ENCODE peak calls at places on chromosomes 3 and 15, in five cellular contexts. N, A, W, L and Z are unnamed samples.

GRCh38 chr15:81948751-81949150 is 97.1 kb downstream of the MEX3B start:
- DNase-seq in W (no peak), N (no peak), A (no peak), L (no peak), Z (no peak)

GRCh38 chr3:38475716-38476115 is 20.4 kb upstream of the EXOG start:
- DNase-seq in N (no peak), L (no peak), W (no peak), A (no peak), Z (no peak)

GRCh38 chr3:154818676-154819255 is 261.4 kb upstream of the MME start:
- DNase-seq in N (no peak), A (no peak), L (peak; percentile 33), W (no peak), Z (peak; percentile 36)

GRCh38 chr3:19891740-19892139 is 42.3 kb downstream of the EFHB start:
- DNase-seq in W (no peak), A (no peak), L (no peak), N (no peak), Z (peak; percentile 38)

GRCh38 chr3:182913889-182914288 is 66.4 kb downstream of the DCUN1D1 start:
- DNase-seq in L (no peak), W (no peak), N (no peak), A (no peak), Z (no peak)

GRCh38 chr3:194293546-194294198 is 57.5 kb downstream of the CPN2 start:
- DNase-seq in A (no peak), W (no peak), L (no peak), N (no peak), Z (no peak)

GRCh38 chr3:30277494-30277893 is 328.9 kb upstream of the TGFBR2 start:
- DNase-seq in W (no peak), A (no peak), L (no peak), N (no peak), Z (no peak)

GRCh38 chr15:32887090-32887489 is 169.3 kb downstream of the GREM1 start:
- DNase-seq in A (no peak), L (no peak), N (no peak), W (no peak), Z (peak; percentile 28)

GRCh38 chr3:47425959-47426358 is 45.1 kb downstream of the PTPN23 start:
- DNase-seq in A (no peak), L (no peak), W (no peak), N (no peak), Z (no peak)

GRCh38 chr15:40307421-40308165 is at the start of gene PLCB2:
- DNase-seq in N (no peak), W (no peak), L (no peak), A (peak; percentile 95), Z (no peak)

GRCh38 chr3:129723558-129724324 is 117.3 kb upstream of the PLXND1 start:
- DNase-seq in W (peak; percentile 62), L (peak; percentile 83), N (peak; percentile 52), A (no peak), Z (peak; percentile 82)

GRCh38 chr3:139284221-139284620 is 59.6 kb upstream of the MRPS22 start:
- DNase-seq in N (no peak), W (no peak), A (no peak), L (peak; percentile 35), Z (no peak)

GRCh38 chr3:8482960-8483665 is 18.5 kb upstream of the LMCD1 start:
- DNase-seq in N (peak; percentile 95), W (peak; percentile 96), L (peak; percentile 96), A (no peak), Z (peak; percentile 99)

GRCh38 chr15:25739687-25740121 is 123.4 kb downstream of the ATP10A start:
- DNase-seq in L (no peak), W (peak; percentile 49), A (peak; percentile 50), N (no peak), Z (peak; percentile 60)

GRCh38 chr3:183295211-183295610 is 42.2 kb downstream of the B3GNT5 start:
- DNase-seq in N (no peak), W (peak; percentile 90), A (no peak), L (peak; percentile 72), Z (peak; percentile 97)

GRCh38 chr3:187770224-187770623 is 25.0 kb upstream of the BCL6 start:
- DNase-seq in A (no peak), N (no peak), L (no peak), W (no peak), Z (no peak)

GRCh38 chr3:40616420-40616819 is 91.7 kb downstream of the ZNF621 start:
- DNase-seq in A (peak; percentile 24), W (no peak), L (no peak), N (no peak), Z (no peak)

GRCh38 chr3:134074001-134074789 is 44.5 kb upstream of the SLCO2A1 start:
- DNase-seq in L (no peak), W (no peak), A (no peak), N (no peak), Z (no peak)

GRCh38 chr3:150597646-150598045 is 5.5 kb upstream of the SELENOT start:
- DNase-seq in L (no peak), N (no peak), W (no peak), A (no peak), Z (no peak)

GRCh38 chr3:86973440-86973839 is 17.5 kb downstream of the VGLL3 start:
- DNase-seq in W (peak; percentile 91), A (no peak), N (no peak), L (no peak), Z (peak; percentile 98)

GRCh38 chr15:74872702-74873035 is 496 bp downstream of the SCAMP2 start:
- DNase-seq in W (no peak), L (no peak), N (no peak), A (no peak), Z (no peak)

GRCh38 chr3:116394365-116394764 is 50.9 kb downstream of the LSAMP start:
- DNase-seq in L (no peak), N (no peak), W (peak; percentile 47), A (no peak), Z (peak; percentile 58)

GRCh38 chr15:76393614-76394013 is 57.0 kb downstream of the ISL2 start:
- DNase-seq in N (no peak), W (peak; percentile 71), A (no peak), L (no peak), Z (no peak)

GRCh38 chr3:77039606-77040553 is at the start of gene ROBO2:
- DNase-seq in W (peak; percentile 22), A (peak; percentile 74), L (no peak), N (no peak), Z (peak; percentile 33)

DNA sequence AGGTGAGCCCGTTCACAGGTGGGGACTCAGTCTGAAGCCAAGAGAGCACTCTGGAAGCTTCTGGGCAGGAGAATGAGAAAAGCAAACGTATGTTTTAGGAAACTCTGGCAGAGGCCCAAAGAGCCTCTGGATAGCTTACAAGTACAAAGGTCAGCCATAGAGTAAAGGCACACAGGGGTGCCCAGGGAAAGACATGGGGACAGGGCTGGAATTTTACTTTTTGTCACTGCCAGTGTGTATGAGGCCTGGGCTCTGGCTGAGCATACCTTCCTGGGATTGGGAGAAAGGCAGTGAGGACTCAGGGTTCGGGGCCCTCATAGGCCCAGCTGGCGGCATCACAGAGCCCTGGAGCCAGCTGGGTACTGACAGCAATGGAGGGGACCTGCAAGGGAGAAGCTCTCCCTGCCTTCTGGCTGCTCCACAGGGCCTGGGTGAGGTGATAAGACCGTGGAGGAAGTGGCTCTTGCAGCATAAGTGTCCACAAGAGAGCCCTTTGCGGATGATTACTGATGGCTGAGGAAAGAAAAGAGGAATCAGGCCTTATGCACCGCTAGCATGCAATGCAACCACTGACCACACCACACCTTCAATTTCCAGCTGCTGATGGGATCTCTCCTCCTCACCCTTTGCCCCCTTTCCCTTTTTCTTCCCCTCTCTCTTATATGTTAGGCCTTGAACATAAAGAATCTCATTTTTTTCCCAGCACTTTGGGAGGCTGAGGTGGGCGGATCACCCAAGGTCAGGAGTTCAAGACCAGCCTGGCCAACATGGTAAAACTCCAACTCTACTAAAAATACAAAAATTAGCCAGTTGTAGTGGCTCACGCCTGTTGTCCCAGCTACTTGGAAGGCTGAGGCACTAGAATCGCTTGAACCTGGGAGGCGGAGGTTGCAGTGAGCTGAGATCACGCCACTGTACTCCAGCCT is 25.1 kb upstream of the BCL2L10 start:
- DNase-seq in A (no peak), N (no peak), L (no peak), W (no peak), Z (no peak)
- TF ChIP-seq CTCF in A (no peak), N (no peak), L (no peak), W (no peak), Z (no peak)

DNA sequence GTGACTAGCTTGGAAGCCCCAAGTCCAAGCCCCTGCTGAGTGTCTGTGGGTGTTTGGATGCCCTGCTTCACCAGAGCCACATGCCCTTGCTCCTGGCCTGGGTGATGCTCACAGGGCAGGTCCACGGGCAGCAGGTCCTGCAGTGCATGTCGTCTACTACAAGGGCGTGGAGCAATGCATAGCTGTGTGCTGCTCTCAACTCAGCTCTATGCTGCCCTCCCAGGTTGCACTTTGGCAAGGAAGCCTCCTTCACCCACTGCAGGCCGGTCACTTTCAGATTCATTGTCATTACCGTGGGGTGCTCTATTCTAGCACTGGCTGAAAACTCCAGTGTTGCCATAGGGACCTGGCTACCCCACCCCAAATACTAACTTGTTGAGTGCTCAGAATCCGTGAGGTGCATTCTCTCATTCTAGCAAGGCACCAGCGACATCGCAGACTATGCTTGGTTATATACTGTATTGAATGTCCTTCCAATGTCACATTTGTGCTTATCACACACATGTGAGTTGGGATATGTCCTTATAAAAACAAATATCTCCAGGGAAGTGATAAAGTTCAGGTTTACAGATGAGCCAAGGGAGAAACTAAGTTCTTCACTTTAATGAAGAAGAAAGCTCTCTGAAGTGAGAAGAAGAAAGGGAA is 51.8 kb downstream of the GRAMD1C start:
- DNase-seq in A (peak; percentile 9), W (no peak), N (no peak), L (no peak), Z (no peak)
- TF ChIP-seq CTCF in A (peak; percentile 34), W (no peak), N (no peak), L (no peak), Z (no peak)

DNA sequence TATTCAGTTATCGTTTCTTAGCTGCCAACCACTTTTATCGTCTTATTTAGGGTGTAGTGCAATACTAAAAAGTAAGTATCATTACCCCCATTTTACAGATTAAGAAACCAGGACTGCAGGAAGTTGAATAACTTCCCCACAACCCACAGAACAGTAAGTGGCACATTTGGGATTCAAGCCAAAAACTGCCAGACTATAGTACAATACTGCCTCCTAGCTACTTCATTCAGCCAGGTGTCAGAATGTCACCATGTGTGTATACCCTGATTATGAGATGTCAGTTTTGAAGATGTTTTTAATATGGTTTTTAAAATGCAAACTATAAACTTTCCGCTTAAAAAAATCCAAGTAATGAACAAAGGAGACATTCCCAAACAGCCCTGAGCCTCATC is 74.2 kb upstream of the PROK2 start:
- DNase-seq in A (no peak), W (no peak), L (no peak), N (peak; percentile 26), Z (peak; percentile 6)
- TF ChIP-seq CTCF in A (peak; percentile 64), W (peak; percentile 5), L (peak; percentile 11), N (peak; percentile 88), Z (no peak)

GRCh38 chr15:37289109-37289765 is 188.9 kb upstream of the MEIS2 start:
- DNase-seq in N (no peak), W (no peak), L (no peak), A (peak; percentile 30), Z (no peak)
- TF ChIP-seq CTCF in N (peak; percentile 40), W (peak; percentile 57), L (no peak), A (peak; percentile 78), Z (peak; percentile 39)

DNA sequence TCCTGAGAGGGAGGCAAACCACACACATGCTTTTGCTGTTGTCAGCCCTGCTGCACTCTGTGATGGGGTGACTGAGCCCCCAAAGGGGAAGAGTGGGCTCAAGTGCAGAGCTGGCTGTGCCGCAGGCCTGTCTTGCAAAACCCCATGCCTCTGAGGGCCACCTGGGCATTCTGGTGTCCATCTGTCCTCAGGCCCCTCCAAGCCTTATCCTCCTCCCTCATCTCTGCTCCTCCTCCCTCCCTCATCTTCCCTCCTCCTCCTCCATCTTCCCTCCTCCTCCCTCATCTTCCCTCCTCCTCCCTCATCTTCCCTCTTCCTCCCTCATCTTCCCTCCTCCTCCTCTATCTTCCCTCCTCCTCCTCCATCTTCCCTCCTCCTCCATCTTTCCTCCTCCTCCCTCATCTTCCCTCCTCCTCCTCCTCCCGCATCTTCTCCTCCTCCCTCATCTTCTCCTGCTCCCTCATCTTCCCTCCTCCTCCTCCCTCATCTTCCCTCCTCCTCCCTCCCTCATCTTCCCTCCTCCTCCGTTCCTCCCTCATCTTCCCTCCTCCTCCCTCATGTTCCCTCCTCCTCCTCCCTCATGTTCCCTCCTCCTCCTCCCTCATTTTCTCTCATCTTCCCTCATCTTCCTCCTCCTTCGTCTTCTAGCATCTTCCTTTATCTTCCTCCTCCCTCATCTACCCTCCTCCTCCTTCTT is 40.6 kb downstream of the CHDH start:
- DNase-seq in N (no peak), W (no peak), L (no peak), A (no peak), Z (no peak)
- TF ChIP-seq CTCF in N (no peak), W (no peak), L (no peak), A (no peak), Z (no peak)